ENCODE peak calls at places on chromosomes 3 and 15, in six cellular contexts. Z, T, O, P, A and C are unnamed samples.

GRCh38 chr3:152656207-152657001 is 178.5 kb upstream of the P2RY1 start:
- DNase-seq in Z (no peak), T (no peak), O (no peak), P (no peak), A (no peak), C (no peak)

GRCh38 chr15:61946778-61947177 is 113.5 kb downstream of the VPS13C start:
- DNase-seq in Z (no peak), T (no peak), O (no peak), P (no peak), A (no peak), C (no peak)

GRCh38 chr15:89486726-89487050 is 9.7 kb downstream of the RHCG start:
- DNase-seq in Z (no peak), T (no peak), O (no peak), P (no peak), A (peak), C (no peak)

GRCh38 chr3:126508539-126508938 is 9.0 kb downstream of the UROC1 start:
- DNase-seq in Z (no peak), T (peak), O (no peak), P (no peak), A (no peak), C (no peak)

GRCh38 chr3:141237701-141238521 is 6.3 kb downstream of the PXYLP1 start:
- DNase-seq in Z (peak), T (peak), O (no peak), P (peak), A (no peak), C (peak)

GRCh38 chr15:71276355-71276665 is 161.0 kb downstream of the THSD4 start:
- DNase-seq in Z (no peak), T (no peak), O (no peak), P (no peak), A (no peak), C (no peak)

GRCh38 chr15:77617507-77618285 is 15.0 kb downstream of the LINGO1 start:
- DNase-seq in Z (no peak), T (no peak), O (no peak), P (no peak), A (no peak), C (no peak)

GRCh38 chr3:99881121-99881524 is 63.5 kb downstream of the CMSS1 start:
- DNase-seq in Z (no peak), T (no peak), O (no peak), P (no peak), A (no peak), C (no peak)

GRCh38 chr3:85068911-85069310 is 110.1 kb downstream of the CADM2 start:
- DNase-seq in Z (no peak), T (no peak), O (no peak), P (no peak), A (no peak), C (no peak)

GRCh38 chr15:66110788-66111187 is 142.8 kb downstream of the MEGF11 start:
- DNase-seq in Z (no peak), T (no peak), O (no peak), P (no peak), A (no peak), C (no peak)

GRCh38 chr15:66117841-66118240 is 135.7 kb downstream of the MEGF11 start:
- DNase-seq in Z (no peak), T (no peak), O (no peak), P (no peak), A (no peak), C (no peak)

GRCh38 chr15:66115568-66116206 is 137.9 kb downstream of the MEGF11 start:
- DNase-seq in Z (no peak), T (no peak), O (no peak), P (no peak), A (no peak), C (no peak)

GRCh38 chr15:66112388-66112787 is 141.2 kb downstream of the MEGF11 start:
- DNase-seq in Z (no peak), T (no peak), O (no peak), P (no peak), A (no peak), C (no peak)

GRCh38 chr15:66114863-66115425 is 138.6 kb downstream of the MEGF11 start:
- DNase-seq in Z (no peak), T (no peak), O (no peak), P (no peak), A (no peak), C (no peak)
- TF ChIP-seq CTCF in Z (no peak), T (no peak), O (no peak), P (no peak), A (no peak), C (no peak)

GRCh38 chr15:86483936-86484335 is 404.3 kb downstream of the AGBL1 start:
- DNase-seq in Z (no peak), T (no peak), O (no peak), P (no peak), A (no peak), C (no peak)
- TF ChIP-seq POLR2A in Z (no peak), T (no peak), O (no peak), P (no peak), A (no peak), C (no peak)

GRCh38 chr15:43509923-43510229 is 7.5 kb upstream of the MAP1A start:
- DNase-seq in Z (no peak), T (no peak), O (no peak), P (no peak), A (no peak), C (no peak)

GRCh38 chr15:43509002-43509922 is 8.1 kb upstream of the MAP1A start:
- DNase-seq in Z (peak), T (no peak), O (peak), P (no peak), A (no peak), C (peak)

GRCh38 chr15:43511012-43511885 is 6.2 kb upstream of the MAP1A start:
- DNase-seq in Z (peak), T (no peak), O (no peak), P (no peak), A (no peak), C (no peak)

GRCh38 chr15:43508421-43508820 is 9.0 kb upstream of the MAP1A start:
- DNase-seq in Z (no peak), T (no peak), O (no peak), P (no peak), A (no peak), C (no peak)

DNA sequence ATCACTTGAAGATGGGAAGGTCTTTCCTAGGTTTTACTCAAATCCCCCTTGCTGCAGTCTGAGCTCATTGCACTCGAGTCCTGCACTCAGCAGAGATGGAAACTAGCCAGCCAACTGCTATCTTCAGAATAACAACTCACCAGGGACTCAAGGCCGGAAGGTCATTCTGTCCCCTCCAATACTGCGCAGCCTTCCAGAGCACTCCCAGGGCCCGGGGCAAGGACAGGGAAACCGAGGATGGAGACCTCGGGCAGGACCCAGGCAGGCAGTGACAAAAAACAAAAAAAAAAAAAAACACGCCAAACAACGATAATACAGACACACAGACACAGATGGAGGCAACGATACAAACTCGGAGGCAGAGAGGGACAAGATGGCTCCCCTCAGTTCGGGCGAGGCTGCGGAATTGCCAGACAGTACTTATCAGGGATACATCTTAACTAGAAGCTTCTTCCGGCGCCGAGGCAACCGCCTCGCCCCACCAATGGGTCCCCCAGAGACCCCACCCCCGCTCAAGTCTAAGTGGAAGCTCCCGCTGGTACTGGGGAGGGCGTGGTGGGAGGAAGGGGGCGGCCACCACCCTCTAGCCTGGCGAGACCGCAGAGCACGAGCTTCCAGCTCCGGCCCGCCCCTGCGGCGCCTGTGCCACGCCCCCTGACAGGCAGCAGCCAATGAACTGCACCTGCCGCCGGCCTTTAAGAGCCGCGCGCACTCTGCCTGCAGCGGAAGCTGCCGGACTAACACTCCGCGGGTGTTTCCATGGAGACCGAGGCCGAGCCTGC is 7.0 kb upstream of the MAP1A start:
- DNase-seq in Z (peak), T (peak), O (peak), P (peak), A (peak), C (peak)
- TF ChIP-seq CTCF in Z (peak), T (peak), O (peak), P (no peak), A (no peak), C (no peak)

GRCh38 chr15:91852741-91853500 is 587 bp upstream of the SLCO3A1 start:
- DNase-seq in Z (peak), T (peak), O (peak), P (peak), A (peak), C (peak)
- TF ChIP-seq POLR2A in Z (peak), T (peak), O (no peak), P (no peak), A (no peak), C (no peak)

DNA sequence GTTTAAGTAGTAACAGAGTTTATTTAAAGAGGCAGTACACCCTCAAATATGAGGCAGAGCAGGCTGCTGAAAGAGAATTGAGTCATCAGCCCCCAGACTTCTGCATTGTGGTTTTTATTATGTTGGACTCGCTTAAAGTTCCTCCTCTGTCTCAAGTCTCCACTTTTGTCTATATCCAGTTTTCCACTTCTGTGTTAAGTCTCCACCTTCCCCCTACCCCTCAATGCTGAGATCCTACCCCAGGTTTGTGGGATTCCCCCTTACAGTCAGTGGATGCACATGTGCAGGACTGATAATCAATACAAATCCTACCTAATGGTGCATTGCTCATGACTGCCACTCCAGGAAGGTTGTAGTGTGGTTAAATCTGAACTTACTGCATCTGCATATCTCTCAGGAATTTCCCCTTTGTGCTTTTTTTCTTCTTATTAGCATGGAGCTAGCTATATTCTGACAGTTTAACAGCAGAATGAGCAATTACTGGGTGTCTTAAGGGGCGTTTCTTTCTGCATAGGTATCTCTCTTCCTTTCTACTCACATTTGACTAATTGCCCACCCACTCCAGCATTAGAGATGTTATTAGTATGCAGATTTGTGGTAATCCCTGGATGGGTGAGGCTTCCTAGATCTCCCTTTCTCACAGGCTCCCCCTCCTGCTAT is 11.9 kb upstream of the CD200R1L start:
- DNase-seq in Z (no peak), T (no peak), O (no peak), P (no peak), A (no peak), C (no peak)
- TF ChIP-seq CTCF in Z (no peak), T (no peak), O (no peak), P (no peak), A (no peak), C (no peak)

GRCh38 chr3:188153949-188154757 is at the start of gene LPP:
- DNase-seq in Z (peak), T (peak), O (peak), P (peak), A (peak), C (peak)

GRCh38 chr3:188154758-188155574 is 1.0 kb downstream of the LPP start:
- DNase-seq in Z (peak), T (no peak), O (no peak), P (no peak), A (no peak), C (no peak)

GRCh38 chr3:188152660-188153497 is 1.1 kb upstream of the LPP start:
- DNase-seq in Z (peak), T (peak), O (peak), P (peak), A (no peak), C (peak)

GRCh38 chr3:188151438-188151837 is 2.5 kb upstream of the LPP start:
- DNase-seq in Z (no peak), T (no peak), O (no peak), P (no peak), A (no peak), C (no peak)

GRCh38 chr3:188153498-188153948 is 434 bp upstream of the LPP start:
- DNase-seq in Z (peak), T (peak), O (peak), P (peak), A (peak), C (peak)
- TF ChIP-seq POLR2A in Z (peak), T (peak), O (no peak), P (peak), A (no peak), C (no peak)